ENCODE peak calls at places on chromosome 1, in seven cellular contexts. E is bronchial epithelial cell; X is testis; B is endothelial cell; P is naive thymus-derived CD8-positive, alpha-beta T cell; U is AG08395; G is islet precursor cell. M is an unnamed sample.
A peak's percentile ranks its signal among the peaks of the same experiment; 100 is the strongest.

GRCh38 chr1:175824079-175824478 is 80.7 kb upstream of the TNR start:
- DNase-seq in E (no peak), X (peak; percentile 62), B (peak; percentile 29), P (no peak), U (no peak), G (peak; percentile 77), M (no peak)

GRCh38 chr1:116151739-116152576 is 40.8 kb downstream of the MAB21L3 start:
- DNase-seq in E (peak; percentile 50), X (peak; percentile 83), B (peak; percentile 90), P (peak; percentile 76), U (peak; percentile 93), G (peak; percentile 90), M (peak; percentile 29)

GRCh38 chr1:81313289-81313688 is 487.4 kb upstream of the ADGRL2 start:
- DNase-seq in E (no peak), X (no peak), B (no peak), P (no peak), U (no peak), G (no peak), M (no peak)

GRCh38 chr1:110035236-110035752 is 870 bp downstream of the STRIP1 start:
- DNase-seq in E (peak; percentile 35), X (no peak), B (no peak), P (no peak), U (peak; percentile 36), G (no peak), M (no peak)

GRCh38 chr1:168428063-168428731 is 115.6 kb downstream of the XCL2 start:
- DNase-seq in E (no peak), X (peak; percentile 34), B (no peak), P (no peak), U (peak; percentile 68), G (peak; percentile 91), M (no peak)

GRCh38 chr1:203571661-203572060 is 55.0 kb upstream of the ATP2B4 start:
- DNase-seq in E (no peak), X (no peak), B (no peak), P (no peak), U (no peak), G (no peak), M (no peak)

GRCh38 chr1:38243106-38243505 is 196.5 kb upstream of the POU3F1 start:
- DNase-seq in E (peak; percentile 29), X (no peak), B (no peak), P (no peak), U (no peak), G (peak; percentile 83), M (no peak)

GRCh38 chr1:78440381-78440793 is 50.4 kb upstream of the PTGFR start:
- DNase-seq in E (peak; percentile 77), X (no peak), B (no peak), P (no peak), U (peak; percentile 18), G (no peak), M (peak; percentile 59)

GRCh38 chr1:159441360-159441759 is 1.8 kb downstream of the OR10J1 start:
- DNase-seq in E (no peak), X (no peak), B (no peak), P (no peak), U (no peak), G (no peak), M (no peak)

M was measured in GM04504.